ENCODE peak calls at places on chromosome 4, in eight cellular contexts. K is AG04449, P is lower lobe of right lung, H is GM10248, C is psoas muscle, G is cardiac muscle cell, M is H1, U is epithelial cell of esophagus. B is an unnamed sample.

GRCh38 chr4:93147524-93148212 is 680.9 kb upstream of the ATOH1 start:
- DNase-seq in P (no peak), H (no peak), U (no peak), C (no peak), K (no peak), M (peak), G (no peak), B (no peak)

GRCh38 chr4:182062936-182063335 is 180.3 kb upstream of the TENM3 start:
- DNase-seq in P (no peak), M (no peak), K (peak), C (no peak), H (no peak), G (peak), U (peak), B (no peak)

GRCh38 chr4:2436301-2436700 is 17.5 kb downstream of the CFAP99 start:
- DNase-seq in G (no peak), M (no peak), K (no peak), C (no peak), H (no peak), P (no peak), U (no peak), B (no peak)

GRCh38 chr4:107854326-107855030 is 29.7 kb downstream of the SGMS2 start:
- DNase-seq in M (no peak), K (no peak), U (no peak), P (no peak), C (no peak), G (peak), H (no peak), B (no peak)

GRCh38 chr4:81470456-81471327 is 1.0 kb downstream of the RASGEF1B start:
- DNase-seq in M (no peak), C (peak), P (peak), G (peak), K (no peak), U (peak), H (peak), B (peak)

GRCh38 chr4:2296621-2297601 is 35.0 kb upstream of the MXD4 start:
- DNase-seq in M (no peak), G (no peak), U (no peak), H (no peak), C (no peak), K (no peak), P (no peak), B (no peak)

GRCh38 chr4:78205601-78206000 is 148.5 kb downstream of the FRAS1 start:
- DNase-seq in M (no peak), H (no peak), U (no peak), K (no peak), C (no peak), P (no peak), G (no peak), B (no peak)

GRCh38 chr4:78644063-78644691 is 92.6 kb downstream of the ANXA3 start:
- DNase-seq in U (no peak), G (no peak), M (no peak), H (no peak), C (no peak), K (no peak), P (no peak), B (no peak)

GRCh38 chr4:121938282-121939092 is 13.4 kb downstream of the TRPC3 start:
- DNase-seq in K (no peak), P (no peak), H (no peak), U (peak), M (no peak), C (no peak), G (no peak), B (no peak)

GRCh38 chr4:7313361-7313811 is 121.0 kb downstream of the SORCS2 start:
- DNase-seq in U (no peak), H (no peak), K (no peak), M (no peak), C (no peak), P (no peak), G (peak), B (no peak)

GRCh38 chr4:169116270-169116901 is 106.3 kb upstream of the CBR4 start:
- DNase-seq in M (no peak), H (no peak), P (peak), U (peak), G (peak), C (no peak), K (no peak), B (no peak)

GRCh38 chr4:5220028-5220427 is 168.7 kb downstream of the STK32B start:
- DNase-seq in H (no peak), K (no peak), P (no peak), U (peak), M (no peak), C (no peak), G (peak), B (no peak)

GRCh38 chr4:71593306-71593705 is 190.6 kb downstream of the GC start:
- DNase-seq in M (peak), K (no peak), C (no peak), U (no peak), P (no peak), G (peak), H (no peak), B (no peak)

GRCh38 chr4:138555584-138555983 is 313.4 kb upstream of the SLC7A11 start:
- DNase-seq in M (no peak), K (no peak), H (no peak), G (peak), C (no peak), U (peak), P (no peak), B (no peak)

GRCh38 chr4:181952478-181952877 is 290.7 kb upstream of the TENM3 start:
- DNase-seq in H (no peak), C (no peak), K (peak), U (peak), G (peak), M (no peak), P (no peak), B (no peak)

GRCh38 chr4:126734465-126734864 is 898.3 kb upstream of the INTU start:
- DNase-seq in P (no peak), K (no peak), C (no peak), M (no peak), G (no peak), H (no peak), U (no peak), B (no peak)

GRCh38 chr4:169485791-169486742 is 126.3 kb downstream of the NEK1 start:
- DNase-seq in P (no peak), H (peak), G (peak), M (no peak), K (no peak), U (peak), C (no peak), B (peak)

GRCh38 chr4:134408897-134409296 is 207.3 kb upstream of the PABPC4L start:
- DNase-seq in C (no peak), H (no peak), K (no peak), P (no peak), G (no peak), U (no peak), M (no peak), B (no peak)

GRCh38 chr4:80125252-80126177 is 52.5 kb upstream of the ANTXR2 start:
- DNase-seq in M (no peak), H (peak), P (no peak), U (peak), K (no peak), G (peak), C (no peak), B (peak)

GRCh38 chr4:76990288-76991080 is 40.9 kb downstream of the SEPTIN11 start:
- DNase-seq in K (peak), H (no peak), P (no peak), U (peak), C (no peak), G (peak), M (no peak), B (no peak)

GRCh38 chr4:4488405-4489404 is 53.1 kb downstream of the STX18 start:
- DNase-seq in G (peak), K (peak), C (peak), P (no peak), U (peak), M (peak), H (peak), B (peak)

GRCh38 chr4:7575426-7575825 is 140.7 kb upstream of the PSAPL1 start:
- DNase-seq in U (no peak), P (no peak), M (no peak), C (no peak), H (no peak), K (no peak), G (no peak), B (no peak)

GRCh38 chr4:71816676-71817303 is 32.9 kb upstream of the GC start:
- DNase-seq in M (no peak), U (no peak), H (no peak), C (no peak), P (no peak), K (no peak), G (no peak), B (no peak)

GRCh38 chr4:140762202-140762601 is 6.0 kb upstream of the TBC1D9 start:
- DNase-seq in H (no peak), M (no peak), P (no peak), G (no peak), K (no peak), U (peak), C (no peak), B (no peak)

GRCh38 chr4:177246636-177247584 is 62.8 kb upstream of the NEIL3 start:
- DNase-seq in U (no peak), K (no peak), H (no peak), M (no peak), P (no peak), C (no peak), G (no peak), B (no peak)

DNA sequence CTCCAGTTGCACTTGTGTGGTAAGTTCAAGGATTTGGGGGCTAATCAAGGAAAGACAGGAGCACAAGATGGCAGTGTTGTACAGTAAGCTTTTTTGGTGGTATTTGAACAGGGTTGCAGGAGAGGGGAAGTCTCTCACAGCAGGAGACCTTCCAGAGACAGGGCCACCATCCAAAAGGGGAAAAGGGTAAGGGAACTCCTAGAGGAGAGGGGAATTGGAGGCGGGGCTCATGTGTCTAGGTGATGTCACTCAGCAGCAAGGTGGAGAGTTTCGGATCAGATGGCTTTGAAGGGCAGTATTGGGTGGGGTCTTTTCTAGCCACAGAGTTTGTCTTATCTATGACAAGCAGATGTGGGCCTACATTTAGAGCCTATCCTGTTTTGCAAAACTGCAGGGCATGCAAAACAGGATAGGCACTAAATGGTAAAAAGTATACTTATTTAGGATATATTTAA is 13.4 kb upstream of the RNF175 start:
- DNase-seq in M (no peak), G (no peak), H (no peak), C (no peak), K (no peak), P (no peak), U (no peak), B (no peak)
- TF ChIP-seq CTCF in M (no peak), G (no peak), H (no peak), C (no peak), K (no peak), P (no peak), U (no peak), B (no peak)

GRCh38 chr4:156594619-156595018 is 377.0 kb downstream of the PDGFC start:
- DNase-seq in M (no peak), H (no peak), U (peak), K (no peak), C (peak), P (peak), G (peak), B (no peak)
- TF ChIP-seq CTCF in M (no peak), H (no peak), U (no peak), K (no peak), C (no peak), P (no peak), G (no peak), B (no peak)

GRCh38 chr4:26413595-26413994 is 76.7 kb downstream of the CCKAR start:
- DNase-seq in M (no peak), U (no peak), P (no peak), C (no peak), H (no peak), K (no peak), G (no peak), B (no peak)

GRCh38 chr4:26420438-26420837 is 69.8 kb downstream of the CCKAR start:
- DNase-seq in G (no peak), C (no peak), U (no peak), P (no peak), K (peak), M (no peak), H (no peak), B (no peak)

GRCh38 chr4:26418850-26419249 is 71.4 kb downstream of the CCKAR start:
- DNase-seq in H (no peak), M (no peak), P (no peak), G (no peak), U (no peak), K (no peak), C (no peak), B (no peak)

GRCh38 chr4:26420903-26421302 is 69.4 kb downstream of the CCKAR start:
- DNase-seq in U (no peak), P (no peak), K (no peak), C (no peak), G (no peak), M (no peak), H (no peak), B (no peak)

DNA sequence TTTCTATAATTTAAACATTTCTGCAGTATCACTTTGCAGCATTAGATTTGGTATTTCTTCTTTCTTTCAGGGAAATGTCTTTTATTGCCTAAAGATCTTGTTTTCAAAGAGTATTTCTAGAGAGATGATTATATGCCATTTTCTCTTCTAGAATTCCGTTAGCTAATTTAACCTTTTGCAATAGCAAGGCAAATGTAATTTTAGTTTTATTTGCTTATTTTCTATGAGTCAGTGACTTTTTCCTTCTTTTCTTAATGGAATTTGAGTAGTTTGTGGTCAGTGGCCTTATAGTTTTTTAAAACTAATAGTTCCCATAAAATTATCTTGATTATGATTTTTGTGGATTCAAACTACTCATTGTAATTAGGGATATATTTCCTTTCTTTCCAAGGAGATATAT is 72.2 kb downstream of the CCKAR start:
- DNase-seq in P (no peak), H (no peak), M (no peak), G (no peak), U (no peak), C (no peak), K (no peak), B (no peak)
- TF ChIP-seq CTCF in P (no peak), H (no peak), M (no peak), G (no peak), U (no peak), C (no peak), K (no peak), B (no peak)

GRCh38 chr4:87382931-87383330 is 8.1 kb downstream of the HSD17B11 start:
- DNase-seq in P (no peak), K (no peak), G (no peak), C (no peak), U (no peak), H (no peak), M (no peak), B (no peak)
- TF ChIP-seq CTCF in P (no peak), K (no peak), G (no peak), C (no peak), U (no peak), H (no peak), M (no peak), B (no peak)